ENCODE peak calls at places on chromosomes 12 and 14, in five cellular contexts. R is RWPE2, T is HCT116, Q is lung, U is caudate nucleus. G is an unnamed sample.

GRCh38 chr12:71415336-71416231 is 24.0 kb upstream of the LGR5 start:
- DNase-seq in Q (no peak), T (peak), R (no peak), U (no peak), G (peak)

GRCh38 chr12:106123551-106123991 is 15.2 kb downstream of the NUAK1 start:
- DNase-seq in R (no peak), U (no peak), T (no peak), Q (no peak), G (no peak)

GRCh38 chr14:102573591-102574046 is 18.8 kb upstream of the RCOR1 start:
- DNase-seq in T (no peak), R (no peak), U (no peak), Q (no peak), G (no peak)

GRCh38 chr14:72432748-72433147 is 461.2 kb downstream of the DPF3 start:
- DNase-seq in Q (no peak), U (no peak), R (no peak), T (no peak), G (no peak)

GRCh38 chr14:90381999-90382451 is 14.8 kb upstream of the CALM1 start:
- DNase-seq in T (no peak), U (peak), R (no peak), Q (peak), G (no peak)

GRCh38 chr14:81268016-81268416 is 47.3 kb upstream of the GTF2A1 start:
- DNase-seq in T (no peak), Q (no peak), R (no peak), U (no peak), G (no peak)

GRCh38 chr14:49114161-49114893 is 471.9 kb downstream of the RPS29 start:
- DNase-seq in R (no peak), Q (no peak), U (no peak), T (no peak), G (no peak)

GRCh38 chr14:63964063-63964462 is 111.3 kb downstream of the SYNE2 start:
- DNase-seq in Q (no peak), U (no peak), R (no peak), T (no peak), G (no peak)

GRCh38 chr12:30134229-30134628 is 350.5 kb upstream of the TMTC1 start:
- DNase-seq in U (no peak), T (peak), R (no peak), Q (no peak), G (no peak)

GRCh38 chr14:104808456-104808855 is 7.6 kb downstream of the ZBTB42 start:
- DNase-seq in Q (no peak), T (no peak), U (no peak), R (no peak), G (no peak)

GRCh38 chr12:110537605-110538409 is 35.7 kb downstream of the RAD9B start:
- DNase-seq in U (no peak), R (peak), Q (peak), T (no peak), G (peak)

GRCh38 chr14:53670701-53671100 is 285.9 kb downstream of the BMP4 start:
- DNase-seq in Q (no peak), R (no peak), U (no peak), T (no peak), G (peak)

GRCh38 chr14:24436355-24437019 is 6.1 kb downstream of the SDR39U1 start:
- DNase-seq in T (peak), U (no peak), Q (no peak), R (no peak), G (peak)

GRCh38 chr14:26702721-26703250 is 105.0 kb upstream of the NOVA1 start:
- DNase-seq in U (no peak), R (no peak), T (no peak), Q (no peak), G (no peak)

GRCh38 chr12:104520242-104520900 is 63.6 kb downstream of the CHST11 start:
- DNase-seq in T (no peak), R (no peak), U (no peak), Q (no peak), G (no peak)

GRCh38 chr14:54591461-54592245 is 24.7 kb downstream of the SAMD4A start:
- DNase-seq in R (no peak), U (no peak), T (no peak), Q (no peak), G (peak)

GRCh38 chr12:9776795-9777194 is 16.1 kb upstream of the CD69 start:
- DNase-seq in T (no peak), U (no peak), R (no peak), Q (no peak), G (no peak)

GRCh38 chr14:96148631-96149030 is 56.0 kb upstream of the BDKRB2 start:
- DNase-seq in T (no peak), R (no peak), Q (no peak), U (no peak), G (no peak)

GRCh38 chr14:91108941-91109611 is 4.8 kb upstream of the DGLUCY start:
- DNase-seq in Q (no peak), R (no peak), T (no peak), U (no peak), G (no peak)

GRCh38 chr12:12072064-12072760 is 1.5 kb downstream of the BCL2L14 start:
- DNase-seq in R (no peak), Q (peak), U (no peak), T (no peak), G (no peak)

GRCh38 chr12:116922194-116922897 is 11.6 kb downstream of the FBXW8 start:
- DNase-seq in Q (no peak), U (no peak), T (no peak), R (no peak), G (no peak)

GRCh38 chr12:82648510-82648909 is 38.2 kb upstream of the TMTC2 start:
- DNase-seq in R (no peak), T (no peak), U (no peak), Q (no peak), G (no peak)

GRCh38 chr12:29032431-29032830 is 116.6 kb upstream of the FAR2 start:
- DNase-seq in U (no peak), R (no peak), T (no peak), Q (no peak), G (no peak)

GRCh38 chr14:32085182-32085844 is 8.2 kb downstream of the ARHGAP5 start:
- DNase-seq in Q (no peak), T (no peak), U (no peak), R (no peak), G (no peak)
- H3K27ac ChIP-seq in Q (no peak), T (no peak), U (no peak), R (peak), G (no peak)

GRCh38 chr12:2266666-2267623 is 214.2 kb downstream of the CACNA1C start:
- DNase-seq in U (no peak), R (peak), Q (no peak), T (no peak), G (no peak)
- H3K27ac ChIP-seq in U (no peak), R (no peak), Q (no peak), T (no peak), G (peak)

DNA sequence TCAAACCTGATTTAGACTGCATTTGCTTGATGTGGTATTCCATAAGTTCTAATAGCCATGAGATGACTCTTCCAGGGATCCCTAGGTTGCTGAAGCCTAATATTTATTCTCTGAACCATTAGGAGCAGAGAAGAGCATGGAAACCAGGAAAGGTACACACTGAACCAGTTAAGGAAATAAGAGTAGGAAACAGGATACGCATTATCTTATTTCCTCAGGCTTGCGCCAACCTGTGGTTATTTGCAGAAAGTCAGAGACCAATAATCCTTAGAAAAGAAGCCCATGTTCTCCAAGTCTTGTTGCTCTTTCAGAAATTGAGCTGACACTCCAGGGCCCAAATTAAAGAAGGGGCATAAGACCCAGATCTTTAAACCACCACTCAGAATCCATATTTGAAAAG is 41.8 kb upstream of the SMUG1 start:
- DNase-seq in T (no peak), Q (no peak), R (no peak), U (no peak), G (no peak)
- H3K27ac ChIP-seq in T (no peak), Q (no peak), R (peak), U (no peak), G (no peak)

DNA sequence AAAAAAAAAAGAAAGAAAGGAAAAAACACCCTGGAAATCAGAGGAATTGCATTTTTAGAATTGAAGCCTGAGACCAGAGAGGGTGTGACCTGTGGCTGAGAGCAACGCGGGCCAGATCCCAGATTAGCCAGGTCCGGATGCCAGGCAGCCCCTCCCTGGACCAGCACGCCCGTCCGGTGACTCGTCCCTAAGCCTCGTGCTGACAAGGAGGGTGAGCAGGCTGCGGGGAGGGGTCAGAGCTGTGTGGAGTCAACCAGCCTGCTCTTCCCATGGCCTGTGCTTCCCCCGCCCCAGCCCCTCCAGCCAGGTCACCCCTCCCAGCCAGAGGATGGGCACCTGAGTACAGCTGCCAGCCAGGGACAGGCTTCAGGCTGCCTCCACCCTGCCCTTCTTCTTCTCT is 4.2 kb upstream of the KLC1 start:
- DNase-seq in U (no peak), Q (peak), R (peak), T (peak), G (peak)
- H3K27ac ChIP-seq in U (no peak), Q (peak), R (peak), T (no peak), G (peak)

DNA sequence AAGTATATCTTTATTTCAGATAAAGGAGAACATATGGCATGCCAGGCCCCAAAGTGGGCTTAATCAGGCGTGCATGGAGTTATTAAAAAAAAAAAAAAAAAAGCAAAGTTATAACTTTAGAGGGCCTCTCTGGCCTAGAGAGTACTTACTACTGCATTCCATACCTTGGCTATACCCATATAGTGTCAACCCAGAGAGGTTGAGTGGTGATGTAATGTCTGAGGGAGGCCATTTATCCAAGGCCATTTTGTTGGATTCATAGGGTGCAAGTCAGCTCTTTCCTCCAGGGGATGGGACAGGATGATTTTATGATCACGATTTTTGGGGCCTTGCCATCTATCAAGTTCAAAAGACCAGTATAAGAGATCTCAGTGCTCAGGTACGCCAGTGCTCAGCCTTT is 66.4 kb downstream of the DCAF5 start:
- DNase-seq in R (no peak), T (no peak), Q (no peak), U (no peak), G (no peak)
- H3K27ac ChIP-seq in R (peak), T (no peak), Q (peak), U (no peak), G (no peak)

DNA sequence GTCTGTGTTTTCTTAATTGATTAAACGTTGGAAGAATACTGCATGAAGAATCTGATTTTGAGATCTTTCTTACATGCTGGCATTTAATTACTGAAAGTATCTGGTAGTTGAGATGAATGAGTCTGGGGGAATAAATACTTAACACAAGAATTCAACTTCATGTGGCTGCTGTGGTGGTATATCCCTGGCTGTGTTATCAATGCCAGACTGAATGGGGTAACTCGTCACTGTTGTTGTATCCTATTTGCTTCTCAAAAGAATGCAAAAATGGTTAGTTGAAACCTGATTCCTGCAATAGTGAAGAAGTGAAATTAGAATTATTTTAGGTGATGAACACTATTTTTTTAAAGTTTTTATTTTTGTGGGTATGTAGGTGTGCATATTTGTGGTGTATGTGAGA is 72.5 kb downstream of the HMGA2 start:
- DNase-seq in U (no peak), T (no peak), R (no peak), Q (no peak), G (no peak)
- H3K27ac ChIP-seq in U (no peak), T (peak), R (peak), Q (no peak), G (no peak)

DNA sequence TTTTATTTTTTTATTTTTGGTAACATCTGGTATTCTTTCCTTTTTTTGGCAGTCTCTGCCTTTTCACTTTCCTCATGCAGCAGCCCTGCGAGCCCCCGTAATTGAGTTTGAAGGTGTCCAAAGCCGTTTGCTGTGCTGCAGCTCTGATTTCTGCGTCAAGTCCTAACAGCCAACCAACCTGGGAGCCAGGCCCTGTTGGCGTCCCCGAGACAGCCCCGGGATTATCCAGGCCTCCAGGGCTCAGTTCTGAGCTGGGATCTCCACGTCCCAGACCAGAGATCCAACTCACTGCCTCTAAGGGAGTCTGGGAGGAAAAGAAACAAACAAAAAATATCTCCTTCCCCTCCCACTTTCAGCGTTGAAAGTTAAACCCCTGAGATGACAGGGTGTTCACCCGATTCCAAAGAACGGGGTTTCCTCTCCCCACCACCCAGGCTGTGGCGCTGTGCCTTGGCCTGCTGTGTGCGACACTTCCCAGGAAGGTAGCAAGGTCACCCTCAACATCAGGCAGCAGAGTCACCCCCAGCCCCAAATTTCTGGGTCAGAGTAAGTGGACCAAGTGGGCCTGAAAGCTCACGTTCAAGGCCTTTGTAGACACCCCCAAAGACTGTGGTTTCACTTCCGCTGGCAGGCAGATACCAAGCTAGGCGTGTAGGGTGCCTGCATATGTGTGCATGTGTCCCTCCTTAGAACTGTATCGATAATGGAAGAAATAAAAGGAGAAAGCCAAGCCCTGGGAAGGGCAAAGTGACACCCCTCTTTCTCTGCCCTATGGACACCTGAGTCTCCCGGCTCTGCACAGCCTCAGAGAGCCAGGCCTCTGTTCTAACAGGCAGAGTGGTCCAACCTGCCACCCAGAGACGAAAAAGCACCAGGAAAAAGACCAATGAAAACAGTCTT is 11.1 kb downstream of the BCL11B start:
- DNase-seq in Q (no peak), U (no peak), R (no peak), T (no peak), G (no peak)
- H3K27ac ChIP-seq in Q (peak), U (peak), R (no peak), T (no peak), G (peak)

GRCh38 chr14:74419086-74419485 is 6.9 kb downstream of the SYNDIG1L start:
- DNase-seq in U (no peak), T (no peak), R (no peak), Q (no peak), G (no peak)
- H3K27ac ChIP-seq in U (no peak), T (no peak), R (no peak), Q (no peak), G (no peak)